ENCODE peak calls at places on chromosomes 7 and 10, in four cellular contexts. J is HepG2, N is K562, B is GM12878. E is an unnamed sample.

GRCh38 chr10:101285093-101285463 is 55.8 kb upstream of the LBX1 start:
- DNase-seq in J (no peak), N (no peak), B (no peak), E (no peak)

GRCh38 chr10:79472951-79473350 is 27.5 kb upstream of the ZCCHC24 start:
- DNase-seq in J (peak), N (no peak), B (no peak), E (no peak)

GRCh38 chr10:115082521-115082920 is 10.6 kb upstream of the ATRNL1 start:
- DNase-seq in J (no peak), N (no peak), B (no peak), E (no peak)

GRCh38 chr7:130996841-130997231 is 262.8 kb upstream of the KLF14 start:
- DNase-seq in J (peak), N (no peak), B (no peak), E (no peak)

GRCh38 chr10:121540773-121541395 is 57.4 kb downstream of the FGFR2 start:
- DNase-seq in J (no peak), N (no peak), B (no peak), E (no peak)

GRCh38 chr10:83917519-83918506 is 221.5 kb upstream of the GHITM start:
- DNase-seq in J (peak), N (no peak), B (peak), E (peak)

GRCh38 chr7:100682228-100682741 is 8.7 kb downstream of the GNB2 start:
- DNase-seq in J (no peak), N (peak), B (no peak), E (no peak)

GRCh38 chr10:4067552-4068254 is 282.7 kb upstream of the KLF6 start:
- DNase-seq in J (no peak), N (no peak), B (no peak), E (no peak)

GRCh38 chr10:92657024-92657423 is 32.7 kb upstream of the HHEX start:
- DNase-seq in J (peak), N (no peak), B (no peak), E (no peak)

GRCh38 chr10:103854265-103854686 is 1.1 kb downstream of the SH3PXD2A start:
- DNase-seq in J (peak), N (no peak), B (no peak), E (peak)

GRCh38 chr10:103855852-103856496 is 598 bp upstream of the SH3PXD2A start:
- DNase-seq in J (peak), N (no peak), B (no peak), E (no peak)

GRCh38 chr10:103853428-103854264 is 1.7 kb downstream of the SH3PXD2A start:
- DNase-seq in J (peak), N (no peak), B (no peak), E (no peak)

GRCh38 chr10:103855424-103855823 is at the start of gene SH3PXD2A:
- DNase-seq in J (peak), N (peak), B (no peak), E (peak)

GRCh38 chr10:103854687-103855423 is 521 bp downstream of the SH3PXD2A start:
- DNase-seq in J (no peak), N (no peak), B (no peak), E (peak)
- TF ChIP-seq MAX in J (no peak), N (no peak), B (no peak), E (no peak)

DNA sequence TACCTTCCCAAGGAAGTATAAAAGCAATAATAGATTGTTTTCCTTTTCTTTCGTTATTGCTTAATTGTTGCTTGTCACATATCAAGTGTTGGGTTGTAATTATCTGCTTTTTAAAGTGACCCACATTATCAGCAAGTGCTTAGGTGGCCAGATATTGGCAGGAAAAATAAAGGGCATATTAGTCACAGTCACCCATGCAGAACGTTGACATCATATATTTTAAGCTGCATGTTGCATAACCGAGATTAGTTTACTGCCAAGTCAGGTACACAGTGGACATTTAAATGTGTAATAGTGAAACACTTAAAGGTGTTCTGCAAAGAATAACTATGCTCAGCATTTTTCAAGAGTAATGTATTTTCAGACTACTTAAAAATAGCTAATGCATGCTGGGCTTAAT is 11.4 kb downstream of the NEBL start:
- DNase-seq in J (no peak), N (no peak), B (no peak), E (no peak)
- TF ChIP-seq CREM in J (no peak), N (no peak), B (no peak), E (no peak)

DNA sequence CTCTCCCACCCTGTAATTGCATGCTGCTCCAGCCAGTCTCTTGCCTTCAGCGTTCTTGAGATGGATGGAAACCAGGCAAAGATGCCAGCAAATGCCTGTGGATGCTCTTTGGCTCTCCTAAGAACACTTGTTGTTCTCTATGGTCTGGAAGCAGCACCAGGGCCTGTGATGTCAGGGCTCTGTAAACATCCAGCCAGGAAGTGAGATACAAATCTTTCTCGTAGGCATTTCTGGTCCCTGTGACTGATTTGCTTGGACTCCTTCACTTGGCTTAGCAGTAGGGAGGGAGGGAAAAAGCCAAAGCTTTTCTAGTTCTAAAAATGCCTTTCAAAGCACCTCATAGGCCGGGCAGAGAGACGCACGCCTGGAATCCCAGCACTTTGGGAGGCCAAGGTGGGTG is 201.3 kb downstream of the REEP3 start:
- DNase-seq in J (no peak), N (no peak), B (no peak), E (no peak)
- TF ChIP-seq MAX in J (no peak), N (no peak), B (no peak), E (no peak)

GRCh38 chr7:106039486-106040060 is 72.5 kb downstream of the SYPL1 start:
- DNase-seq in J (no peak), N (no peak), B (no peak), E (peak)
- TF ChIP-seq CREM in J (no peak), N (no peak), B (no peak), E (no peak)

DNA sequence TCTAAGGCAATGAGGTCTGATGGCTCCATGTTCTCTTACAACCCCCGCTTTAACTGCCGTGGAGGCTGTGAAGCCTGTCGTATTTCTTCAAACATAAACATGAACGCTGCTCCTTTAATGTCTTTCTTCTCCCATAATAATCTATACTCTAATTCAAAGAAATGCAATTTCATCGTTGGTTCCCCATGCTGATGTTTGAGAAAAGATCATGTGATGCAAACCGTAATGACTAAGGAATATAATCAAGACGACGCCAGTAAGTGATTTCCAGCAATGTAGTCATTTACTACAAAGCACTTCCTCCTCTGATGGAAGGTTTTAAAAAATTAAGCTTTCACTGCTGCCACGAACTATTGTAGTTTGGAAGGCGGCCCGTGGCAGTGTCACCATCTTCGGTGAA is 102.6 kb upstream of the NEBL start:
- DNase-seq in J (no peak), N (no peak), B (no peak), E (no peak)
- TF ChIP-seq MAX in J (no peak), N (no peak), B (no peak), E (no peak)

GRCh38 chr10:986881-987634 is 1.2 kb upstream of the GTPBP4 start:
- DNase-seq in J (no peak), N (no peak), B (no peak), E (no peak)
- TF ChIP-seq CREM in J (no peak), N (no peak), B (no peak), E (no peak)

GRCh38 chr7:87580636-87581035 is 20.0 kb downstream of the ABCB1 start:
- DNase-seq in J (no peak), N (no peak), B (no peak), E (no peak)
- TF ChIP-seq MAX in J (no peak), N (no peak), B (no peak), E (no peak)

DNA sequence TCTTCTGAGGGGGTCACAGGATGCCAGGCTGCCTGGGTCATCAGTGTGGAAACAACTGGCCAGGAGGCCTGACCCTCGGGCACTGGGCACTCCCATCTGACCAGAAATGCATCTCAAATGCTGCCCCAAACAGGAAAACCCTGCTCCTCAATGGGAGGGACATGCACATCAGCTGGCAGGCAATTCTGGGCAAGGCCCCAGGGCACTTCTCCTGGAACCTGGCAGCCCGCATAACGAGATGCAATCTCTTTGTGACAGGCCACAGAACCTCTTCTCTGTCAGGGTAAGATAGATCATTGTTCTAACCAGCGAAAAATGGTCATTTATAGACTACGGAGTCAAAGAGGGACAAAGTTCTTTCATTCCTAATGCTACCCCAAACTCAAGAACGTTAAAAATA is 212.5 kb downstream of the TCERG1L start:
- DNase-seq in J (no peak), N (no peak), B (no peak), E (no peak)
- TF ChIP-seq CREM in J (no peak), N (no peak), B (no peak), E (no peak)

GRCh38 chr7:151699920-151700319 is 177.0 kb downstream of the PRKAG2 start:
- DNase-seq in J (no peak), N (no peak), B (no peak), E (no peak)
- TF ChIP-seq MAX in J (no peak), N (no peak), B (no peak), E (no peak)

GRCh38 chr10:35605191-35605590 is at the start of gene GJD4:
- DNase-seq in J (no peak), N (peak), B (no peak), E (no peak)
- TF ChIP-seq CREM in J (no peak), N (no peak), B (no peak), E (no peak)

E was measured in WTC11.